ENCODE peak calls at places on chromosomes 3 and 15, in five cellular contexts. M, I, D, H and P are unnamed samples.

GRCh38 chr3:72891053-72891855 is 3.4 kb downstream of the GXYLT2 start:
- DNase-seq in M (peak), I (peak), D (no peak), H (peak), P (no peak)

GRCh38 chr15:58473720-58474119 is 41.9 kb downstream of the LIPC start:
- DNase-seq in M (no peak), I (peak), D (no peak), H (no peak), P (no peak)

GRCh38 chr3:129282727-129283327 is 4.2 kb downstream of the HMCES start:
- DNase-seq in M (no peak), I (peak), D (peak), H (no peak), P (no peak)

GRCh38 chr15:72193781-72194396 is 3.7 kb downstream of the GRAMD2A start:
- DNase-seq in M (no peak), I (no peak), D (no peak), H (no peak), P (no peak)

GRCh38 chr3:159260049-159260662 is 458.3 kb downstream of the MFSD1 start:
- DNase-seq in M (peak), I (peak), D (peak), H (peak), P (no peak)

GRCh38 chr15:60442763-60443162 is 36.2 kb downstream of the ICE2 start:
- DNase-seq in M (no peak), I (peak), D (no peak), H (no peak), P (no peak)

GRCh38 chr15:69489101-69489571 is 36.5 kb downstream of the RPLP1 start:
- DNase-seq in M (no peak), I (no peak), D (no peak), H (no peak), P (no peak)

GRCh38 chr3:23302276-23302675 is 99.1 kb downstream of the UBE2E2 start:
- DNase-seq in M (no peak), I (peak), D (no peak), H (no peak), P (no peak)

GRCh38 chr15:89828324-89829145 is 13.9 kb upstream of the ANPEP start:
- DNase-seq in M (peak), I (no peak), D (no peak), H (peak), P (no peak)

GRCh38 chr15:54374184-54374947 is 396.1 kb downstream of the UNC13C start:
- DNase-seq in M (no peak), I (no peak), D (no peak), H (no peak), P (no peak)

GRCh38 chr3:132174500-132174899 is 139.7 kb upstream of the CPNE4 start:
- DNase-seq in M (no peak), I (peak), D (no peak), H (no peak), P (no peak)

GRCh38 chr15:52011711-52012144 is 7.3 kb upstream of the MAPK6 start:
- DNase-seq in M (no peak), I (no peak), D (no peak), H (no peak), P (no peak)

GRCh38 chr15:41848595-41848994 is 9.9 kb downstream of the PLA2G4B start:
- DNase-seq in M (no peak), I (no peak), D (peak), H (no peak), P (no peak)

GRCh38 chr3:171028025-171028778 is 1.7 kb upstream of the SLC2A2 start:
- DNase-seq in M (peak), I (peak), D (peak), H (peak), P (no peak)

GRCh38 chr3:192897005-192897404 is 20.7 kb downstream of the MB21D2 start:
- DNase-seq in M (no peak), I (no peak), D (no peak), H (no peak), P (no peak)

GRCh38 chr3:88105325-88105724 is 44.4 kb upstream of the C3orf38 start:
- DNase-seq in M (no peak), I (peak), D (no peak), H (no peak), P (no peak)

GRCh38 chr3:32258869-32259268 is 20.4 kb downstream of the CMTM8 start:
- DNase-seq in M (no peak), I (no peak), D (no peak), H (no peak), P (no peak)

GRCh38 chr15:82572311-82572710 is 32.1 kb upstream of the RPS17 start:
- DNase-seq in M (no peak), I (no peak), D (no peak), H (no peak), P (peak)

GRCh38 chr3:62201438-62202035 is 171.8 kb downstream of the FEZF2 start:
- DNase-seq in M (no peak), I (peak), D (no peak), H (no peak), P (no peak)

GRCh38 chr3:152287898-152288576 is 19.3 kb downstream of the MBNL1 start:
- DNase-seq in M (no peak), I (no peak), D (no peak), H (no peak), P (no peak)

GRCh38 chr15:57003418-57003817 is 85.0 kb downstream of the TCF12 start:
- DNase-seq in M (no peak), I (peak), D (no peak), H (no peak), P (no peak)

GRCh38 chr3:106345353-106346027 is 476.7 kb upstream of the CBLB start:
- DNase-seq in M (no peak), I (peak), D (no peak), H (no peak), P (no peak)

GRCh38 chr3:150926328-150926727 is 21.1 kb upstream of the MINDY4B start:
- DNase-seq in M (no peak), I (no peak), D (no peak), H (no peak), P (no peak)

GRCh38 chr3:160485931-160486330 is 36.3 kb upstream of the TRIM59 start:
- DNase-seq in M (no peak), I (no peak), D (no peak), H (no peak), P (no peak)

GRCh38 chr3:30286811-30287210 is 319.6 kb upstream of the TGFBR2 start:
- DNase-seq in M (no peak), I (peak), D (no peak), H (no peak), P (no peak)

GRCh38 chr3:127902486-127902885 is 12.5 kb upstream of the KBTBD12 start:
- DNase-seq in M (no peak), I (no peak), D (no peak), H (no peak), P (no peak)

GRCh38 chr15:49645277-49645676 is 24.4 kb downstream of the DTWD1 start:
- DNase-seq in M (no peak), I (no peak), D (no peak), H (no peak), P (no peak)

GRCh38 chr3:153357436-153357835 is 195.4 kb downstream of the RAP2B start:
- DNase-seq in M (no peak), I (no peak), D (no peak), H (no peak), P (no peak)

GRCh38 chr15:89129123-89129815 is 41.0 kb downstream of the ABHD2 start:
- DNase-seq in M (no peak), I (no peak), D (peak), H (no peak), P (no peak)

GRCh38 chr3:132837615-132838014 is 115.4 kb upstream of the NPHP3 start:
- DNase-seq in M (no peak), I (no peak), D (no peak), H (no peak), P (no peak)